ENCODE peak calls at places on chromosomes 2 and 18, in five cellular contexts. I, E, O, R and B are unnamed samples. For H3K4me1, the result is how much of the 10 kb centered on the place peaks cover.

GRCh38 chr2:47510745-47511144 is 107.8 kb downstream of the MSH2 start:
- ATAC-seq in I (no peak), E (no peak), O (no peak), R (peak), B (no peak)

GRCh38 chr2:21650566-21650965 is 526.8 kb downstream of the TDRD15 start:
- ATAC-seq in I (no peak), E (no peak), O (no peak), R (no peak), B (no peak)

GRCh38 chr18:59996370-59996966 is 96.7 kb downstream of the PMAIP1 start:
- ATAC-seq in I (no peak), E (no peak), O (peak), R (no peak), B (no peak)

GRCh38 chr2:64854773-64855237 is 134.4 kb upstream of the SLC1A4 start:
- ATAC-seq in I (peak), E (peak), O (peak), R (peak), B (peak)

GRCh38 chr18:13464432-13465125 is 246.0 kb downstream of the LDLRAD4 start:
- ATAC-seq in I (peak), E (peak), O (peak), R (peak), B (peak)

GRCh38 chr18:57951110-57951796 is 92.8 kb upstream of the NEDD4L start:
- ATAC-seq in I (no peak), E (no peak), O (no peak), R (no peak), B (no peak)

GRCh38 chr18:13643261-13643671 is 83.1 kb downstream of the FAM210A start:
- ATAC-seq in I (no peak), E (no peak), O (no peak), R (no peak), B (no peak)

GRCh38 chr2:46555011-46555410 is 75.6 kb downstream of the TMEM247 start:
- ATAC-seq in I (no peak), E (peak), O (no peak), R (no peak), B (no peak)

GRCh38 chr2:96831679-96832078 is 12.1 kb downstream of the ANKRD23 start:
- ATAC-seq in I (no peak), E (peak), O (peak), R (peak), B (no peak)

GRCh38 chr2:161233858-161234431 is 73.7 kb downstream of the TANK start:
- ATAC-seq in I (no peak), E (no peak), O (no peak), R (no peak), B (no peak)

GRCh38 chr2:96169868-96170507 is 24.7 kb upstream of the DUSP2 start:
- ATAC-seq in I (no peak), E (no peak), O (no peak), R (no peak), B (no peak)

GRCh38 chr18:11419336-11419735 is 190.1 kb upstream of the SLC35G4 start:
- ATAC-seq in I (no peak), E (no peak), O (no peak), R (no peak), B (no peak)

GRCh38 chr2:27441958-27442281 is 261 bp upstream of the KRTCAP3 start:
- ATAC-seq in I (no peak), E (no peak), O (no peak), R (peak), B (peak)

GRCh38 chr2:179837408-179837807 is 24.0 kb downstream of the ZNF385B start:
- ATAC-seq in I (no peak), E (peak), O (no peak), R (no peak), B (no peak)

GRCh38 chr2:136086253-136087016 is 31.5 kb downstream of the CXCR4 start:
- ATAC-seq in I (peak), E (no peak), O (no peak), R (no peak), B (no peak)

GRCh38 chr18:62937065-62937464 is 221.7 kb downstream of the PHLPP1 start:
- ATAC-seq in I (peak), E (no peak), O (peak), R (no peak), B (peak)

GRCh38 chr18:9100796-9101195 is 1.7 kb upstream of the NDUFV2 start:
- ATAC-seq in I (no peak), E (no peak), O (no peak), R (no peak), B (no peak)

GRCh38 chr2:98487806-98488189 is 43.1 kb downstream of the INPP4A start:
- ATAC-seq in I (no peak), E (peak), O (peak), R (no peak), B (no peak)

GRCh38 chr2:17627434-17627833 is 86.9 kb downstream of the VSNL1 start:
- ATAC-seq in I (no peak), E (no peak), O (no peak), R (no peak), B (no peak)

GRCh38 chr2:12796617-12797016 is 79.9 kb downstream of the TRIB2 start:
- ATAC-seq in I (no peak), E (no peak), O (no peak), R (peak), B (peak)

GRCh38 chr2:132736059-132736458 is 66.1 kb upstream of the LYPD1 start:
- ATAC-seq in I (no peak), E (no peak), O (no peak), R (no peak), B (no peak)

GRCh38 chr2:211070547-211070946 is 514.1 kb downstream of the CPS1 start:
- ATAC-seq in I (no peak), E (no peak), O (no peak), R (no peak), B (no peak)

GRCh38 chr2:122414911-122415310 is 659.5 kb downstream of the TSN start:
- ATAC-seq in I (no peak), E (no peak), O (no peak), R (no peak), B (no peak)

GRCh38 chr2:109702250-109702985 is 88.3 kb downstream of the SOWAHC start:
- ATAC-seq in I (no peak), E (peak), O (peak), R (no peak), B (no peak)

GRCh38 chr18:67199993-67200617 is 316.4 kb downstream of the DSEL start:
- ATAC-seq in I (no peak), E (peak), O (peak), R (no peak), B (no peak)

GRCh38 chr2:241228860-241229516 is 40.5 kb downstream of the ANO7 start:
- ATAC-seq in I (no peak), E (no peak), O (no peak), R (peak), B (no peak)

GRCh38 chr2:187466129-187466792 is 18.2 kb upstream of the CALCRL start:
- ATAC-seq in I (no peak), E (no peak), O (no peak), R (no peak), B (no peak)

GRCh38 chr2:39118786-39119499 is 1.9 kb downstream of the SOS1 start:
- ATAC-seq in I (no peak), E (no peak), O (no peak), R (no peak), B (no peak)
- H3K4me1 ChIP-seq in I (under half), E (under half), O (under half), R (under half), B (under half)

GRCh38 chr2:73827018-73827417 is 1.7 kb upstream of the STAMBP start:
- ATAC-seq in I (no peak), E (no peak), O (no peak), R (no peak), B (no peak)
- H3K4me1 ChIP-seq in I (under half), E (under half), O (under half), R (under half), B (under half)

GRCh38 chr2:53960476-53960875 is 10.3 kb downstream of the PSME4 start:
- ATAC-seq in I (no peak), E (peak), O (no peak), R (no peak), B (no peak)

GRCh38 chr2:53964237-53964952 is 6.4 kb downstream of the PSME4 start:
- ATAC-seq in I (no peak), E (no peak), O (no peak), R (no peak), B (no peak)

GRCh38 chr2:53970095-53970897 is 497 bp downstream of the PSME4 start:
- ATAC-seq in I (peak), E (peak), O (peak), R (peak), B (peak)

GRCh38 chr2:53969285-53970094 is 1.3 kb downstream of the PSME4 start:
- ATAC-seq in I (no peak), E (peak), O (peak), R (peak), B (no peak)

GRCh38 chr2:53964987-53965687 is 5.7 kb downstream of the PSME4 start:
- ATAC-seq in I (no peak), E (no peak), O (no peak), R (no peak), B (no peak)
- H3K4me1 ChIP-seq in I (under half), E (under half), O (under half), R (under half), B (half or more)

GRCh38 chr18:45958730-45959129 is 8.4 kb downstream of the EPG5 start:
- ATAC-seq in I (no peak), E (no peak), O (no peak), R (no peak), B (no peak)

GRCh38 chr18:45954070-45954712 is 12.9 kb downstream of the EPG5 start:
- ATAC-seq in I (no peak), E (no peak), O (no peak), R (no peak), B (no peak)

GRCh38 chr18:45958027-45958426 is 9.1 kb downstream of the EPG5 start:
- ATAC-seq in I (no peak), E (no peak), O (no peak), R (no peak), B (no peak)

GRCh38 chr18:45962461-45962860 is 4.7 kb downstream of the EPG5 start:
- ATAC-seq in I (no peak), E (no peak), O (no peak), R (no peak), B (no peak)

GRCh38 chr18:45957100-45957499 is 10.0 kb downstream of the EPG5 start:
- ATAC-seq in I (no peak), E (no peak), O (no peak), R (no peak), B (no peak)
- H3K4me1 ChIP-seq in I (under half), E (under half), O (under half), R (under half), B (under half)

DNA sequence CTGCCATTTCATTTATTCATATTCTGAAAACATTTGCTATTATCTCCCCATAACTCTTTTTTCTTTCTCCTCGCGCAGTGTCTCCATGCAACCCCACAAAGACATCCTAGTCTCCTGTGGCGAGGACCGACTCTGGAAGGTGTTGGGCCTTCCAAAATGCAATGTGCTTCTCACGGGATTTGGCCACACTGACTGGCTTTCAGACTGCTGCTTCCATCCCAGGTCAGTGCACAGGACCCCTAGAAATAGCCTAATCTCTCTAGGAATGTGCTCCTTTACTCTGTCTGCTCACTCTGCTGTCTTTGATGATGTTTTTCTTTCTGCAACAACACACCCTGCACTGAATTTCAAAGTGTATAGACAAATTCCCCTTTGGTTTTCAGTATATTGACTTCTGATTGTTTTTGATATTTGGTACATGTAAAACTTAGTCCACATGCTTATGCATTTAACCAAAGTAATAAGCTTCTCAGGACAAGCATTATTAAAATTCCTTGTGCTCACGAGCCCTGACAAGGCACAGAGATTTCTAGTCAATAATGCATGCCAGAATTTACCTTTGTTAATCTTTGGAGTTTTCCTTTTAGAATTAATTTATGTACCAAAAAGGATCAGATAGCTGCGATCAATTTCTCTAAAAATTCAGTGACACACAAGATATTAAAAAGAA is 548.3 kb upstream of the VWC2L start:
- ATAC-seq in I (no peak), E (no peak), O (no peak), R (no peak), B (no peak)
- H3K4me1 ChIP-seq in I (under half), E (under half), O (under half), R (under half), B (under half)

GRCh38 chr2:44691174-44691785 is 250.2 kb upstream of the SIX3 start:
- ATAC-seq in I (no peak), E (no peak), O (no peak), R (no peak), B (no peak)
- H3K4me1 ChIP-seq in I (under half), E (under half), O (under half), R (under half), B (under half)